ENCODE peak calls at places on chromosomes 7 and 10, in nine cellular contexts. One of them, this sample, is unnamed.

GRCh38 chr10:5540080-5540479 is 15.3 kb downstream of the CALML3 start:
- DNase-seq in HL-60: no peak
- DNase-seq in K562: no peak
- DNase-seq in sigmoid colon: peak
- DNase-seq in stomach: peak
- DNase-seq in GM23338: no peak
- DNase-seq in endothelial cell of umbilical vein: no peak
- DNase-seq in suprapubic skin: peak
- DNase-seq in breast epithelium: peak
- DNase-seq in this sample: no peak

GRCh38 chr7:104972510-104972909 is 41.5 kb upstream of the KMT2E start:
- DNase-seq in endothelial cell of umbilical vein: no peak
- DNase-seq in K562: no peak
- DNase-seq in sigmoid colon: no peak
- DNase-seq in suprapubic skin: no peak
- DNase-seq in GM23338: no peak
- DNase-seq in HL-60: no peak
- DNase-seq in breast epithelium: no peak
- DNase-seq in stomach: no peak
- DNase-seq in this sample: no peak

GRCh38 chr7:72446566-72447462 is 34.7 kb upstream of the CALN1 start:
- DNase-seq in K562: no peak
- DNase-seq in suprapubic skin: no peak
- DNase-seq in endothelial cell of umbilical vein: no peak
- DNase-seq in sigmoid colon: no peak
- DNase-seq in stomach: no peak
- DNase-seq in GM23338: peak
- DNase-seq in HL-60: no peak
- DNase-seq in breast epithelium: no peak
- DNase-seq in this sample: no peak

GRCh38 chr10:12107781-12108180 is 21.7 kb upstream of the SEC61A2 start:
- DNase-seq in endothelial cell of umbilical vein: no peak
- DNase-seq in suprapubic skin: no peak
- DNase-seq in breast epithelium: no peak
- DNase-seq in HL-60: no peak
- DNase-seq in GM23338: no peak
- DNase-seq in stomach: no peak
- DNase-seq in sigmoid colon: no peak
- DNase-seq in K562: no peak
- DNase-seq in this sample: no peak

GRCh38 chr10:101840102-101840684 is 3.4 kb downstream of the KCNIP2 start:
- DNase-seq in suprapubic skin: no peak
- DNase-seq in K562: peak
- DNase-seq in HL-60: no peak
- DNase-seq in breast epithelium: no peak
- DNase-seq in stomach: no peak
- DNase-seq in GM23338: peak
- DNase-seq in endothelial cell of umbilical vein: no peak
- DNase-seq in sigmoid colon: no peak
- DNase-seq in this sample: no peak

GRCh38 chr7:132247995-132248618 is 328.2 kb downstream of the PLXNA4 start:
- DNase-seq in breast epithelium: no peak
- DNase-seq in K562: no peak
- DNase-seq in HL-60: no peak
- DNase-seq in GM23338: no peak
- DNase-seq in suprapubic skin: no peak
- DNase-seq in endothelial cell of umbilical vein: no peak
- DNase-seq in sigmoid colon: no peak
- DNase-seq in stomach: no peak
- DNase-seq in this sample: no peak

GRCh38 chr10:20147679-20148078 is 331.4 kb downstream of the PLXDC2 start:
- DNase-seq in endothelial cell of umbilical vein: no peak
- DNase-seq in stomach: no peak
- DNase-seq in suprapubic skin: no peak
- DNase-seq in GM23338: no peak
- DNase-seq in K562: no peak
- DNase-seq in breast epithelium: no peak
- DNase-seq in sigmoid colon: no peak
- DNase-seq in HL-60: no peak
- DNase-seq in this sample: no peak

GRCh38 chr10:16750461-16750860 is 66.8 kb downstream of the RSU1 start:
- DNase-seq in endothelial cell of umbilical vein: no peak
- DNase-seq in GM23338: no peak
- DNase-seq in sigmoid colon: no peak
- DNase-seq in HL-60: no peak
- DNase-seq in K562: no peak
- DNase-seq in breast epithelium: no peak
- DNase-seq in suprapubic skin: no peak
- DNase-seq in stomach: no peak
- DNase-seq in this sample: no peak

GRCh38 chr10:122567056-122567660 is 6.6 kb downstream of the DMBT1 start:
- DNase-seq in breast epithelium: no peak
- DNase-seq in sigmoid colon: peak
- DNase-seq in endothelial cell of umbilical vein: peak
- DNase-seq in suprapubic skin: no peak
- DNase-seq in HL-60: no peak
- DNase-seq in GM23338: peak
- DNase-seq in stomach: peak
- DNase-seq in K562: peak
- DNase-seq in this sample: no peak

GRCh38 chr10:12512292-12513002 is 163.1 kb downstream of the CAMK1D start:
- DNase-seq in stomach: no peak
- DNase-seq in sigmoid colon: no peak
- DNase-seq in K562: no peak
- DNase-seq in GM23338: no peak
- DNase-seq in breast epithelium: no peak
- DNase-seq in endothelial cell of umbilical vein: no peak
- DNase-seq in HL-60: no peak
- DNase-seq in suprapubic skin: no peak
- DNase-seq in this sample: no peak

GRCh38 chr7:132738254-132738653 is 162.0 kb upstream of the PLXNA4 start:
- DNase-seq in suprapubic skin: no peak
- DNase-seq in K562: no peak
- DNase-seq in sigmoid colon: no peak
- DNase-seq in endothelial cell of umbilical vein: peak
- DNase-seq in stomach: no peak
- DNase-seq in GM23338: no peak
- DNase-seq in breast epithelium: no peak
- DNase-seq in HL-60: no peak
- DNase-seq in this sample: peak

GRCh38 chr7:32659853-32660252 is 164.6 kb downstream of the AVL9 start:
- DNase-seq in sigmoid colon: no peak
- DNase-seq in suprapubic skin: no peak
- DNase-seq in HL-60: peak
- DNase-seq in stomach: no peak
- DNase-seq in K562: no peak
- DNase-seq in endothelial cell of umbilical vein: no peak
- DNase-seq in GM23338: no peak
- DNase-seq in breast epithelium: no peak
- DNase-seq in this sample: no peak

GRCh38 chr10:116702165-116702564 is 40.2 kb downstream of the HSPA12A start:
- DNase-seq in stomach: no peak
- DNase-seq in endothelial cell of umbilical vein: no peak
- DNase-seq in breast epithelium: no peak
- DNase-seq in K562: no peak
- DNase-seq in HL-60: no peak
- DNase-seq in suprapubic skin: peak
- DNase-seq in sigmoid colon: peak
- DNase-seq in GM23338: no peak
- DNase-seq in this sample: no peak

GRCh38 chr7:132292803-132293202 is 283.5 kb downstream of the PLXNA4 start:
- DNase-seq in GM23338: no peak
- DNase-seq in breast epithelium: no peak
- DNase-seq in stomach: no peak
- DNase-seq in HL-60: no peak
- DNase-seq in endothelial cell of umbilical vein: peak
- DNase-seq in sigmoid colon: no peak
- DNase-seq in K562: no peak
- DNase-seq in suprapubic skin: no peak
- DNase-seq in this sample: no peak

GRCh38 chr7:123548406-123548805 is 9.2 kb downstream of the NDUFA5 start:
- DNase-seq in sigmoid colon: no peak
- DNase-seq in breast epithelium: no peak
- DNase-seq in suprapubic skin: no peak
- DNase-seq in stomach: no peak
- DNase-seq in HL-60: no peak
- DNase-seq in K562: no peak
- DNase-seq in GM23338: no peak
- DNase-seq in endothelial cell of umbilical vein: no peak
- DNase-seq in this sample: no peak

DNA sequence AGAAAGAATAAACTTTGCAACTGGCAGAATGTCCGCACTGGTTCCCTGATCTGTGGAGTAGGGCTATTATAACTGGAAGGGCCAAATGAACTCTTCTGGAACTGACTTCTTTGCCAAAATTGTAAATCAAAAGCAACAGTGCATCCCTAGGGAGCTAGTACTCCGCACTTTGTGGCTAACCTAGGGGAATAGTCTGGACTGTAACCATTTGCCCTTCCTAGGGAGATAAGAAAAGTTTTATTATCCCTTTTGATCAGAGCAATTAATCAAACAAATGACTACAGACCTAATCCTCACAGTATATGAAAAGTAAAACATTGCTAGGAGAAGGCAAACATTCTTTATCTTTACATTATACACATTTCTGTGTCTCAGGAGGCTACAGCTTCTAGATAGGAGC is 45.6 kb upstream of the STEAP1B start:
- DNase-seq in breast epithelium: no peak
- DNase-seq in endothelial cell of umbilical vein: no peak
- DNase-seq in suprapubic skin: no peak
- DNase-seq in GM23338: no peak
- DNase-seq in stomach: no peak
- DNase-seq in K562: no peak
- DNase-seq in HL-60: no peak
- DNase-seq in sigmoid colon: no peak
- DNase-seq in this sample: no peak
- TF ChIP-seq POLR2AphosphoS5 in breast epithelium: no peak
- TF ChIP-seq POLR2AphosphoS5 in endothelial cell of umbilical vein: no peak
- TF ChIP-seq POLR2AphosphoS5 in suprapubic skin: no peak
- TF ChIP-seq POLR2AphosphoS5 in GM23338: no peak
- TF ChIP-seq POLR2AphosphoS5 in stomach: no peak
- TF ChIP-seq POLR2AphosphoS5 in K562: no peak
- TF ChIP-seq POLR2AphosphoS5 in HL-60: no peak
- TF ChIP-seq POLR2AphosphoS5 in sigmoid colon: no peak
- TF ChIP-seq POLR2AphosphoS5 in this sample: no peak

DNA sequence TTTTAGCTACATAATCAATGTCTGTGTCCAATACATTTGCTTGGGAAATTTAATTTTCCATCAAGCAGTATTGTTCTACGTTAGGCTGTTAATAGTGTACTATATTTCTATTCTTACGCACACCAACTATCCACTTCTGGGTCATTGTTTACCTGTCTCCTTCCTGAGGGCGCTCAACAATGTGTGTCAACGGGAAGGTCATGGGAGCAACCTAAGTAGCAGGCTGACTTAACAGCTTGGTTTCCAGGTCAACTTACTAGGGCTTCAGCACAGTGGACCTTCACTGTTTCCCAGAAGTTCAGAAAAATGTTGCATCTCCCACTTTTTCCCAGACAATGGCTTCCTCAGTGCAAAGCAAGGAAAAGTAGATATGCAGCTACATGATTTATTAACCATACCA is 13.7 kb downstream of the THSD7A start:
- DNase-seq in endothelial cell of umbilical vein: peak
- DNase-seq in stomach: no peak
- DNase-seq in K562: no peak
- DNase-seq in breast epithelium: no peak
- DNase-seq in GM23338: no peak
- DNase-seq in suprapubic skin: no peak
- DNase-seq in sigmoid colon: no peak
- DNase-seq in HL-60: no peak
- DNase-seq in this sample: no peak
- TF ChIP-seq CTCF in endothelial cell of umbilical vein: no peak
- TF ChIP-seq CTCF in stomach: no peak
- TF ChIP-seq CTCF in K562: no peak
- TF ChIP-seq CTCF in breast epithelium: no peak
- TF ChIP-seq CTCF in GM23338: no peak
- TF ChIP-seq CTCF in suprapubic skin: no peak
- TF ChIP-seq CTCF in sigmoid colon: no peak
- TF ChIP-seq CTCF in HL-60: no peak
- TF ChIP-seq CTCF in this sample: no peak

GRCh38 chr10:114347791-114348190 is 56.5 kb downstream of the AFAP1L2 start:
- DNase-seq in K562: no peak
- DNase-seq in stomach: no peak
- DNase-seq in HL-60: no peak
- DNase-seq in sigmoid colon: no peak
- DNase-seq in GM23338: no peak
- DNase-seq in breast epithelium: no peak
- DNase-seq in suprapubic skin: no peak
- DNase-seq in endothelial cell of umbilical vein: no peak
- DNase-seq in this sample: no peak

GRCh38 chr10:114347191-114347739 is 57.0 kb downstream of the AFAP1L2 start:
- DNase-seq in GM23338: no peak
- DNase-seq in endothelial cell of umbilical vein: no peak
- DNase-seq in sigmoid colon: no peak
- DNase-seq in breast epithelium: no peak
- DNase-seq in HL-60: no peak
- DNase-seq in suprapubic skin: no peak
- DNase-seq in stomach: no peak
- DNase-seq in K562: no peak
- DNase-seq in this sample: no peak

GRCh38 chr10:114343623-114344306 is 60.5 kb downstream of the AFAP1L2 start:
- DNase-seq in GM23338: no peak
- DNase-seq in breast epithelium: no peak
- DNase-seq in K562: no peak
- DNase-seq in HL-60: no peak
- DNase-seq in stomach: no peak
- DNase-seq in endothelial cell of umbilical vein: peak
- DNase-seq in sigmoid colon: no peak
- DNase-seq in suprapubic skin: no peak
- DNase-seq in this sample: no peak

GRCh38 chr10:114346176-114347031 is 57.9 kb downstream of the AFAP1L2 start:
- DNase-seq in sigmoid colon: no peak
- DNase-seq in suprapubic skin: no peak
- DNase-seq in breast epithelium: no peak
- DNase-seq in endothelial cell of umbilical vein: no peak
- DNase-seq in HL-60: no peak
- DNase-seq in stomach: no peak
- DNase-seq in GM23338: no peak
- DNase-seq in K562: no peak
- DNase-seq in this sample: no peak

GRCh38 chr10:114345701-114346100 is 58.6 kb downstream of the AFAP1L2 start:
- DNase-seq in suprapubic skin: no peak
- DNase-seq in K562: no peak
- DNase-seq in GM23338: no peak
- DNase-seq in endothelial cell of umbilical vein: no peak
- DNase-seq in HL-60: no peak
- DNase-seq in sigmoid colon: no peak
- DNase-seq in stomach: no peak
- DNase-seq in breast epithelium: no peak
- DNase-seq in this sample: no peak
- TF ChIP-seq POLR2AphosphoS5 in suprapubic skin: no peak
- TF ChIP-seq POLR2AphosphoS5 in K562: no peak
- TF ChIP-seq POLR2AphosphoS5 in GM23338: no peak
- TF ChIP-seq POLR2AphosphoS5 in endothelial cell of umbilical vein: no peak
- TF ChIP-seq POLR2AphosphoS5 in HL-60: no peak
- TF ChIP-seq POLR2AphosphoS5 in sigmoid colon: no peak
- TF ChIP-seq POLR2AphosphoS5 in stomach: no peak
- TF ChIP-seq POLR2AphosphoS5 in breast epithelium: no peak
- TF ChIP-seq POLR2AphosphoS5 in this sample: no peak

DNA sequence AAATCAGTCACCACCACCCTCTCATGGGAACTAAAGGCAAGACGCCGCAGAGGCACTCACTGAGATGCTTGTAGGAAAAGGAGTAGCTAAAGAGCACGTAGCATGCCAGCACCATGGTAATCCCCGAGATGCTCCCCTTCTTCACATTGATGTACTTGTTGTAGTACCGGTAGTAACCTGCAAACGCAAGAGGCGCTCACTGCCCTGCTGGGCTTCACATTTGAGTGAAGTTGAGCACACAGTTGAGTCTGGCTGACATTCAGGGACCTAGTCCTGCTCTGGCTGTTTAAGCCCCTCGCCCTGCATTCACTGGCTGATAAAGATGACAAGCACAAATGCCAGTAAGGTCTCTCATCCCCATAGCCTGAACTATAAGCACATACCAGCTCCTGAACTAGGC is 6.9 kb downstream of the ATP5MF start:
- DNase-seq in breast epithelium: no peak
- DNase-seq in HL-60: no peak
- DNase-seq in GM23338: peak
- DNase-seq in suprapubic skin: no peak
- DNase-seq in endothelial cell of umbilical vein: peak
- DNase-seq in sigmoid colon: no peak
- DNase-seq in K562: no peak
- DNase-seq in stomach: no peak
- DNase-seq in this sample: no peak
- TF ChIP-seq CTCF in breast epithelium: no peak
- TF ChIP-seq CTCF in HL-60: peak
- TF ChIP-seq CTCF in GM23338: peak
- TF ChIP-seq CTCF in suprapubic skin: no peak
- TF ChIP-seq CTCF in endothelial cell of umbilical vein: peak
- TF ChIP-seq CTCF in sigmoid colon: no peak
- TF ChIP-seq CTCF in K562: peak
- TF ChIP-seq CTCF in stomach: no peak
- TF ChIP-seq CTCF in this sample: no peak

This sample was measured in Panc1.